ENCODE peak calls at places on chromosomes 5 and 9, in four cellular contexts. I is stimulated activated CD4-positive, alpha-beta T cell treated with anti-CD3 and anti-CD28 coated beads, Interleukin-12 subunit alpha, Interleukin-12 subunit beta, amount 100 ng/mL, for 24 hours; P is naive thymus-derived CD8-positive, alpha-beta T cell; W is NCI-H748 treated with DMSO at 0.1 percent for 48 hours. K is an unnamed sample.

GRCh38 chr9:112166176-112167140 is 8.6 kb downstream of the SUSD1 start:
- DNase-seq in I (no peak), P (no peak), W (no peak), K (no peak)

GRCh38 chr5:81086881-81087281 is 126.7 kb downstream of the RASGRF2 start:
- DNase-seq in I (no peak), P (no peak), W (no peak), K (no peak)

GRCh38 chr5:73312872-73313510 is 135.6 kb downstream of the FOXD1 start:
- DNase-seq in I (no peak), P (no peak), W (no peak), K (no peak)

GRCh38 chr9:78680196-78680595 is 383.3 kb downstream of the PSAT1 start:
- DNase-seq in I (no peak), P (no peak), W (no peak), K (no peak)

GRCh38 chr5:78785454-78785853 is 136.9 kb upstream of the LHFPL2 start:
- DNase-seq in I (no peak), P (no peak), W (no peak), K (no peak)

GRCh38 chr5:56012281-56012963 is 17.7 kb upstream of the IL6ST start:
- DNase-seq in I (peak; percentile 8), P (peak; percentile 28), W (no peak), K (peak; percentile 36)

GRCh38 chr5:159332800-159333563 is 2.7 kb upstream of the IL12B start:
- DNase-seq in I (no peak), P (no peak), W (no peak), K (no peak)

GRCh38 chr9:89888677-89889076 is 283.9 kb downstream of the GADD45G start:
- DNase-seq in I (no peak), P (no peak), W (no peak), K (no peak)

GRCh38 chr5:176387384-176387925 is 943 bp downstream of the NOP16 start:
- DNase-seq in I (no peak), P (no peak), W (no peak), K (no peak)

GRCh38 chr9:91295357-91295756 is 66.4 kb downstream of the AUH start:
- DNase-seq in I (no peak), P (no peak), W (no peak), K (no peak)

GRCh38 chr9:134640491-134641172 is 971 bp upstream of the COL5A1 start:
- DNase-seq in I (no peak), P (no peak), W (no peak), K (no peak)

GRCh38 chr5:36079200-36079761 is 12.6 kb upstream of the UGT3A2 start:
- DNase-seq in I (no peak), P (no peak), W (peak; percentile 86), K (peak; percentile 71)

GRCh38 chr5:56025303-56025885 is 30.6 kb upstream of the IL6ST start:
- DNase-seq in I (no peak), P (no peak), W (no peak), K (no peak)

GRCh38 chr9:81826541-81826906 is 101.7 kb upstream of the SPATA31D4 start:
- DNase-seq in I (no peak), P (no peak), W (peak; percentile 47), K (no peak)

GRCh38 chr5:167452186-167452585 is 839.3 kb upstream of the WWC1 start:
- DNase-seq in I (no peak), P (no peak), W (no peak), K (no peak)

GRCh38 chr9:124766326-124766725 is 4.8 kb downstream of the NR6A1 start:
- DNase-seq in I (no peak), P (no peak), W (no peak), K (no peak)

GRCh38 chr9:116716441-116716840 is 29.3 kb downstream of the TRIM32 start:
- DNase-seq in I (no peak), P (no peak), W (no peak), K (no peak)

GRCh38 chr5:35854248-35854647 is 2.4 kb upstream of the IL7R start:
- DNase-seq in I (no peak), P (peak; percentile 82), W (no peak), K (no peak)

GRCh38 chr5:32887390-32887789 is 176.3 kb downstream of the NPR3 start:
- DNase-seq in I (no peak), P (no peak), W (no peak), K (no peak)

GRCh38 chr9:88733651-88734470 is 198.9 kb downstream of the NXNL2 start:
- DNase-seq in I (no peak), P (no peak), W (no peak), K (no peak)

GRCh38 chr5:131384616-131385214 is 120.9 kb downstream of the CDC42SE2 start:
- DNase-seq in I (no peak), P (no peak), W (no peak), K (no peak)

GRCh38 chr5:2193142-2193922 is 310.6 kb upstream of the IRX4 start:
- DNase-seq in I (no peak), P (no peak), W (no peak), K (no peak)

GRCh38 chr5:33753704-33754103 is 138.1 kb downstream of the ADAMTS12 start:
- DNase-seq in I (no peak), P (no peak), W (no peak), K (no peak)

GRCh38 chr9:37520641-37521040 is 34.9 kb downstream of the POLR1E start:
- DNase-seq in I (no peak), P (no peak), W (no peak), K (no peak)

GRCh38 chr5:140042551-140043507 is at the start of gene NRG2:
- DNase-seq in I (peak; percentile 23), P (peak; percentile 66), W (peak; percentile 32), K (peak; percentile 74)